ENCODE peak calls at places on chromosomes 6 and 20, in seven cellular contexts. O is GM10248, R is left lung, L is GM23338, E is AG10803, J is Calu3, Z is bronchial epithelial cell. W is an unnamed sample.

GRCh38 chr6:125255201-125255600 is 46.6 kb downstream of the HDDC2 start:
- DNase-seq in O (no peak), L (no peak), R (no peak), E (no peak), Z (peak), J (no peak), W (no peak)

GRCh38 chr20:6265204-6265904 is 142.5 kb upstream of the FERMT1 start:
- DNase-seq in Z (peak), O (peak), R (no peak), J (peak), L (peak), E (peak), W (no peak)

GRCh38 chr6:129280719-129281118 is 397.8 kb downstream of the LAMA2 start:
- DNase-seq in E (no peak), J (no peak), L (no peak), O (no peak), R (no peak), Z (no peak), W (peak)

GRCh38 chr20:50245561-50246366 is 55.1 kb downstream of the CEBPB start:
- DNase-seq in E (peak), L (no peak), J (peak), R (no peak), O (no peak), Z (peak), W (no peak)

GRCh38 chr6:27630727-27631613 is 158.1 kb upstream of the ZNF184 start:
- DNase-seq in L (peak), E (no peak), O (peak), J (peak), R (peak), Z (peak), W (no peak)

GRCh38 chr6:63803371-63803770 is 167.8 kb downstream of the PHF3 start:
- DNase-seq in O (no peak), Z (no peak), L (no peak), J (no peak), E (no peak), R (no peak), W (no peak)

GRCh38 chr6:167653561-167653960 is 173.2 kb upstream of the AFDN start:
- DNase-seq in J (no peak), E (no peak), R (no peak), L (no peak), O (no peak), Z (no peak), W (no peak)

GRCh38 chr20:15396900-15397299 is 1059.5 kb upstream of the FLRT3 start:
- DNase-seq in Z (no peak), J (no peak), O (no peak), R (no peak), L (peak), E (no peak), W (no peak)

GRCh38 chr6:2797564-2798014 is 32.4 kb downstream of the WRNIP1 start:
- DNase-seq in J (no peak), L (no peak), E (no peak), Z (no peak), R (no peak), O (no peak), W (no peak)

GRCh38 chr20:51022803-51023616 is at the start of gene KCNG1:
- DNase-seq in J (peak), E (peak), O (peak), Z (peak), R (peak), L (peak), W (no peak)

GRCh38 chr6:111888928-111889696 is 15.9 kb upstream of the FYN start:
- DNase-seq in Z (no peak), J (no peak), O (no peak), R (no peak), L (peak), E (peak), W (no peak)

GRCh38 chr6:111564482-111564945 is 41.2 kb downstream of the TRAF3IP2 start:
- DNase-seq in R (no peak), O (no peak), L (no peak), Z (peak), E (peak), J (no peak), W (no peak)

GRCh38 chr20:45328451-45328850 is 19.8 kb downstream of the SDC4 start:
- DNase-seq in E (no peak), L (no peak), R (no peak), Z (no peak), J (no peak), O (no peak), W (no peak)

GRCh38 chr6:136034422-136034821 is 182.9 kb downstream of the PDE7B start:
- DNase-seq in L (peak), J (no peak), Z (no peak), E (no peak), O (no peak), R (no peak), W (no peak)

GRCh38 chr6:45532626-45533258 is 155.0 kb upstream of the SUPT3H start:
- DNase-seq in R (no peak), E (peak), Z (peak), O (no peak), J (no peak), L (no peak), W (no peak)

GRCh38 chr6:12280901-12281300 is 9.3 kb upstream of the EDN1 start:
- DNase-seq in J (no peak), E (peak), L (no peak), R (no peak), O (no peak), Z (no peak), W (no peak)

GRCh38 chr6:110037726-110038295 is 59.7 kb downstream of the GPR6 start:
- DNase-seq in L (no peak), J (no peak), R (no peak), E (no peak), Z (no peak), O (no peak), W (no peak)

GRCh38 chr6:163254341-163254835 is 160.1 kb upstream of the QKI start:
- DNase-seq in L (no peak), Z (no peak), J (no peak), O (no peak), R (no peak), E (no peak), W (no peak)

GRCh38 chr6:129686941-129687627 is 22.9 kb downstream of the ARHGAP18 start:
- DNase-seq in J (no peak), Z (peak), E (peak), R (no peak), L (no peak), O (peak), W (peak)

GRCh38 chr6:114997813-114998292 is 655.0 kb upstream of the HS3ST5 start:
- DNase-seq in E (no peak), L (no peak), O (no peak), R (no peak), J (no peak), Z (no peak), W (no peak)

GRCh38 chr6:157860505-157860991 is 37.5 kb downstream of the SNX9 start:
- DNase-seq in R (no peak), L (no peak), E (no peak), J (no peak), Z (no peak), O (no peak), W (no peak)

GRCh38 chr6:17413313-17413750 is 19.9 kb downstream of the CAP2 start:
- DNase-seq in R (no peak), L (no peak), J (no peak), O (no peak), E (peak), Z (peak), W (no peak)

GRCh38 chr6:36120979-36121706 is 9.2 kb upstream of the MAPK13 start:
- DNase-seq in L (peak), E (peak), Z (peak), O (no peak), R (peak), J (peak), W (peak)

GRCh38 chr6:30990422-30991086 is 7.0 kb downstream of the MUC21 start:
- DNase-seq in E (no peak), O (no peak), L (peak), Z (no peak), R (no peak), J (no peak), W (no peak)

GRCh38 chr6:81753709-81754678 is 1.5 kb upstream of the TENT5A start:
- DNase-seq in L (peak), R (peak), Z (no peak), O (peak), E (peak), J (peak), W (peak)

GRCh38 chr20:53828673-53829085 is 235.0 kb upstream of the ZNF217 start:
- DNase-seq in E (peak), J (peak), L (peak), O (no peak), R (no peak), Z (peak), W (no peak)

GRCh38 chr6:98335594-98335993 is 498.8 kb upstream of the POU3F2 start:
- DNase-seq in L (no peak), R (no peak), Z (no peak), J (no peak), O (no peak), E (no peak), W (no peak)

DNA sequence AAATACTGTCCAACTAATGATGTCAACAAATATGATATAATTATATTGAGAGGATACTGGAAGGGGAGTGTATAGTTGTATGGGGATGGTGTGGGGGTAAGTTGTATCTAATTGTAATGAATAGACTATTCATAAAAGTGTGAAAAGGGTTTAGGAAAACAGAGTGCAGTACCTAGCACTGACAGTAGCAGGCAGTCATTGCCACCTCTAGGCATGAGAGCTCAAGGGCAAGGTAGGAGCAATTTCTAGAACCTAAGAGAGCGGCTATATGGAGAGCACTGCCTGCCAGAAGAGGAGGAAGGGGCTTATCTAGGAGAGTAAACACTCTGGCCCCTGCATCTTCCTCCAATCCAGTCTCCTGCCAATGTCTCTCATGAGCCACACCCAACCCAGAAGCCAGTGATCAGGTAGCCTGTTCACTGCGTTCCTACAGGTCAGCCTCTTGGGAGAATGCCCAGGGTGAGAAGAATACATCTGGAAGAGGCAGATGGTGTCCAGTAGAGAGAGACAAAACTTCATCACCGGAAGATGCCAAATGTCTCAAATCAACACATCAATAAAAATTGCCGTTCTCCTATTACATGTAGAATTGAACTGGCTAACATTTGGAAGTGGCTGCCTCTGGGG is 200.0 kb downstream of the LY86 start:
- DNase-seq in Z (peak), O (no peak), R (no peak), J (no peak), L (peak), E (no peak), W (no peak)
- TF ChIP-seq CTCF in Z (peak), O (peak), R (peak), J (no peak), L (peak), E (peak), W (no peak)

GRCh38 chr20:431012-431904 is 23.2 kb downstream of the RBCK1 start:
- DNase-seq in L (peak), O (peak), E (peak), R (no peak), Z (peak), J (peak), W (no peak)
- TF ChIP-seq CTCF in L (peak), O (peak), E (peak), R (peak), Z (peak), J (peak), W (no peak)

GRCh38 chr6:104995989-104996617 is 39.2 kb downstream of the LIN28B start:
- DNase-seq in O (no peak), R (no peak), J (no peak), Z (peak), E (peak), L (no peak), W (no peak)
- TF ChIP-seq CTCF in O (no peak), R (no peak), J (no peak), Z (peak), E (peak), L (no peak), W (no peak)

GRCh38 chr20:25390538-25391528 is at the start of gene ABHD12:
- DNase-seq in L (peak), Z (peak), J (peak), R (peak), O (peak), E (peak), W (peak)

GRCh38 chr20:25394996-25395395 is 4.4 kb upstream of the ABHD12 start:
- DNase-seq in O (no peak), J (no peak), E (no peak), L (no peak), Z (no peak), R (no peak), W (no peak)

GRCh38 chr20:25397081-25397480 is 6.4 kb upstream of the ABHD12 start:
- DNase-seq in J (no peak), R (no peak), O (no peak), L (no peak), E (no peak), Z (no peak), W (no peak)

GRCh38 chr20:25397827-25398226 is 7.2 kb upstream of the ABHD12 start:
- DNase-seq in L (no peak), O (no peak), E (no peak), Z (peak), J (no peak), R (no peak), W (no peak)

GRCh38 chr20:25394276-25394675 is 3.6 kb upstream of the ABHD12 start:
- DNase-seq in O (no peak), Z (no peak), R (no peak), J (no peak), L (no peak), E (no peak), W (no peak)
- TF ChIP-seq CTCF in O (no peak), Z (no peak), R (no peak), J (no peak), L (no peak), E (no peak), W (no peak)

GRCh38 chr20:59385461-59385860 is 85.0 kb downstream of the EDN3 start:
- DNase-seq in E (no peak), O (no peak), J (no peak), L (peak), R (no peak), Z (no peak), W (no peak)
- TF ChIP-seq CTCF in E (no peak), O (no peak), J (no peak), L (no peak), R (no peak), Z (no peak), W (no peak)

GRCh38 chr6:100268326-100268725 is 196.4 kb downstream of the SIM1 start:
- DNase-seq in E (no peak), Z (no peak), R (no peak), L (peak), O (no peak), J (no peak), W (no peak)

GRCh38 chr6:100267721-100268123 is 197.0 kb downstream of the SIM1 start:
- DNase-seq in J (no peak), R (no peak), E (peak), O (no peak), L (no peak), Z (peak), W (no peak)

GRCh38 chr6:100271202-100271601 is 193.5 kb downstream of the SIM1 start:
- DNase-seq in L (no peak), R (no peak), O (no peak), E (no peak), J (no peak), Z (no peak), W (no peak)

GRCh38 chr6:100267002-100267401 is 197.7 kb downstream of the SIM1 start:
- DNase-seq in Z (no peak), L (no peak), E (peak), O (no peak), R (no peak), J (no peak), W (no peak)

GRCh38 chr6:100269189-100269588 is 195.5 kb downstream of the SIM1 start:
- DNase-seq in O (no peak), R (no peak), J (no peak), L (no peak), E (peak), Z (peak), W (no peak)
- TF ChIP-seq CTCF in O (no peak), R (no peak), J (no peak), L (no peak), E (no peak), Z (no peak), W (no peak)

DNA sequence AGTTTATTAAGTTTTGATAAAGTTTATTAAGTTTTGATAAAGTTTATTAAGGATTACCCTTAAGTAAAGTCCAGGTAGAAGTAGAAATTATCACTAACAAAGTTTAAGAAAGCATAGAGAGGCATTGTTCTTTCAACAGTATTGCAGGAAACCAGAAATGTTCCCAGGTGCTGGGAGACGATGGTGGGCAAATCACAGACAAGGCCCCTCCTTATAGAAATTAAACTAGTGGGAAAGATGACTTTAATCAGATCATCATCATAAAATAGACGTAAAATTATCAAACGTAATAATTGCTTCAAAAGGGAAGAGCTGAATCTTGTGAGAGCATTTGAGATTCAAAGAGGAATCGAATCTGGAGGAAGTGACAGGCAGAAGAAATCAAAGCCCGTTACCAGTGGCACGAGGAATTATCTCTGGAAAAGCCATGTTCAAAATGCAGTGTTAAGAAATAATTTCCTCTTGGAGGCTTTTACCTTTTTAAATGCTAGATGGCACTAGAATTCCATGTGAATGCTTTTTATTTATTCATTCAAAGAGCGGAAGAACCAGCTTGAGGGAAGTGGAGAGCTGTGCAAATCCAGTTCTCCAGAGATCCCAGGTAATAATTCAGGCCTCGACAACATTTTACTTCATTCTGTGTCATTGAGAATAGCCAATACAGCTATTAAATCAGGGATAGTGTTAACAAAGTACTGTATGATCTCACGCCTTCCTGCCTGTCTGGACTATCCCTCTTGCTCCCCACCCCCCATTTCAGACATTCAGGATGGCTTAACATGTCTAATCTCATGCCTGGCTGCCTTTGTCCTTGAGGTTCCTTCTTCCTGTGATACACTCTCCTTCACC is 1.0 kb upstream of the APMAP start:
- DNase-seq in O (no peak), J (no peak), R (no peak), Z (peak), E (peak), L (no peak), W (no peak)
- TF ChIP-seq CTCF in O (no peak), J (no peak), R (peak), Z (peak), E (peak), L (no peak), W (no peak)

GRCh38 chr6:150720774-150721233 is 121.1 kb downstream of the PLEKHG1 start:
- DNase-seq in J (peak), O (peak), Z (peak), R (no peak), L (peak), E (peak), W (no peak)
- TF ChIP-seq CTCF in J (no peak), O (no peak), Z (no peak), R (no peak), L (no peak), E (no peak), W (no peak)

GRCh38 chr20:40890635-40891034 is 138.0 kb upstream of the TOP1 start:
- DNase-seq in R (no peak), O (no peak), E (no peak), J (no peak), Z (no peak), L (no peak), W (no peak)
- TF ChIP-seq CTCF in R (no peak), O (no peak), E (no peak), J (no peak), Z (no peak), L (no peak), W (no peak)

W was measured in natural killer cell.